ENCODE peak calls at places on chromosomes 4 and X, in six cellular contexts. T is IMR-90, H is A549, R is H1, L is SK-N-SH, M is HepG2. O is an unnamed sample.

GRCh38 chr4:165834116-165834515 is 38.9 kb upstream of the TLL1 start:
- DNase-seq in L (no peak), H (no peak), R (no peak), M (no peak), T (no peak), O (no peak)

GRCh38 chr4:177509346-177509745 is 67.1 kb upstream of the AGA start:
- DNase-seq in T (no peak), H (no peak), M (no peak), L (no peak), R (no peak), O (no peak)

GRCh38 chr4:75107703-75108612 is 175.0 kb downstream of the PARM1 start:
- DNase-seq in H (no peak), L (no peak), T (no peak), R (no peak), M (no peak), O (no peak)

GRCh38 chr4:16437836-16438235 is 211.6 kb upstream of the TAPT1 start:
- DNase-seq in H (no peak), L (no peak), T (peak; percentile 48), M (no peak), R (no peak), O (no peak)

GRCh38 chrX:103536071-103536470 is 16.8 kb upstream of the RAB40A start:
- DNase-seq in L (no peak), T (no peak), H (no peak), M (no peak), R (no peak), O (no peak)

GRCh38 chr4:41305486-41305885 is 48.8 kb downstream of the UCHL1 start:
- DNase-seq in H (no peak), M (no peak), T (no peak), L (no peak), R (no peak), O (no peak)

GRCh38 chrX:17552251-17552650 is 177.3 kb downstream of the NHS start:
- DNase-seq in R (no peak), T (peak; percentile 55), L (no peak), H (no peak), M (no peak), O (no peak)

GRCh38 chrX:25873196-25873595 is 264.9 kb upstream of the MAGEB18 start:
- DNase-seq in L (no peak), H (no peak), M (no peak), T (no peak), R (no peak), O (no peak)

GRCh38 chr4:151688003-151688784 is 72.6 kb downstream of the GATB start:
- DNase-seq in H (no peak), M (no peak), R (no peak), L (no peak), T (peak; percentile 38), O (no peak)

GRCh38 chr4:118282692-118283091 is 70.1 kb downstream of the PRSS12 start:
- DNase-seq in R (no peak), T (peak; percentile 79), M (peak; percentile 33), L (no peak), H (no peak), O (no peak)

GRCh38 chrX:150886381-150886780 is 12.1 kb downstream of the CD99L2 start:
- DNase-seq in R (no peak), T (no peak), L (no peak), M (no peak), H (no peak), O (no peak)

GRCh38 chr4:72505314-72505744 is 63.7 kb downstream of the ADAMTS3 start:
- DNase-seq in R (no peak), H (no peak), L (peak; percentile 48), M (peak; percentile 24), T (peak; percentile 58), O (peak; percentile 57)

GRCh38 chr4:90495211-90495610 is 368.0 kb downstream of the CCSER1 start:
- DNase-seq in R (no peak), H (no peak), T (no peak), M (no peak), L (peak; percentile 21), O (no peak)

GRCh38 chr4:8192748-8193738 is 6.0 kb upstream of the SH3TC1 start:
- DNase-seq in T (peak; percentile 28), H (peak; percentile 52), R (no peak), L (peak; percentile 78), M (peak; percentile 73), O (no peak)

GRCh38 chr4:11467931-11468330 is 39.2 kb upstream of the HS3ST1 start:
- DNase-seq in R (no peak), H (no peak), M (no peak), T (no peak), L (no peak), O (no peak)

GRCh38 chrX:119899125-119899524 is 3.4 kb downstream of the AKAP14 start:
- DNase-seq in M (no peak), T (no peak), L (no peak), R (no peak), H (no peak), O (no peak)

GRCh38 chr4:188328966-188329365 is 189.7 kb downstream of the TRIML1 start:
- DNase-seq in R (no peak), H (no peak), L (no peak), T (no peak), M (no peak), O (no peak)

GRCh38 chr4:101846550-101846949 is 56.0 kb downstream of the BANK1 start:
- DNase-seq in T (no peak), M (no peak), H (no peak), R (no peak), L (no peak), O (no peak)

GRCh38 chrX:24999501-24999900 is 16.3 kb downstream of the ARX start:
- DNase-seq in T (no peak), R (no peak), M (no peak), L (no peak), H (no peak), O (no peak)

GRCh38 chr4:152160236-152160800 is 375.6 kb downstream of the FBXW7 start:
- DNase-seq in T (no peak), M (no peak), R (no peak), H (no peak), L (no peak), O (no peak)

GRCh38 chr4:69075061-69075792 is 21.0 kb upstream of the UGT2B7 start:
- DNase-seq in M (peak; percentile 33), R (no peak), L (no peak), H (no peak), T (peak; percentile 49), O (no peak)

GRCh38 chr4:170775851-170776250 is 686.1 kb upstream of the AADAT start:
- DNase-seq in L (no peak), M (no peak), R (no peak), T (no peak), H (no peak), O (no peak)

GRCh38 chrX:3990569-3990968 is 277.1 kb upstream of the PRKX start:
- DNase-seq in L (no peak), H (no peak), T (no peak), M (no peak), R (no peak), O (no peak)

GRCh38 chrX:12301288-12301687 is 163.0 kb downstream of the FRMPD4 start:
- DNase-seq in L (no peak), H (no peak), T (no peak), R (no peak), M (no peak), O (no peak)

GRCh38 chr4:15106417-15106816 is 104.1 kb downstream of the CPEB2 start:
- DNase-seq in R (no peak), H (no peak), M (no peak), T (peak; percentile 34), L (no peak), O (no peak)

GRCh38 chrX:25020391-25021131 is 4.8 kb upstream of the ARX start:
- DNase-seq in L (peak; percentile 88), T (no peak), R (no peak), H (peak; percentile 80), M (no peak), O (peak; percentile 78)

GRCh38 chrX:133630362-133630761 is 215.1 kb upstream of the GPC4 start:
- DNase-seq in T (no peak), L (no peak), M (no peak), H (no peak), R (no peak), O (no peak)

GRCh38 chrX:101973066-101973465 is 41.2 kb upstream of the ZMAT1 start:
- DNase-seq in T (no peak), M (no peak), H (no peak), L (no peak), R (no peak), O (no peak)

GRCh38 chr4:4506961-4507360 is 34.9 kb downstream of the STX18 start:
- DNase-seq in L (no peak), H (no peak), R (no peak), T (no peak), M (no peak), O (no peak)
- TF ChIP-seq RFX5 in L (no peak), H (no peak), R (no peak), T (no peak), M (no peak), O (no peak)

GRCh38 chr4:33714971-33715370 is 2529.3 kb downstream of the ARAP2 start:
- DNase-seq in L (no peak), H (no peak), M (no peak), T (no peak), R (no peak), O (no peak)

GRCh38 chr4:33709247-33709646 is 2535.1 kb downstream of the ARAP2 start:
- DNase-seq in T (peak; percentile 16), H (no peak), R (no peak), L (no peak), M (no peak), O (no peak)
- TF ChIP-seq RFX5 in T (no peak), H (no peak), R (no peak), L (no peak), M (no peak), O (no peak)

DNA sequence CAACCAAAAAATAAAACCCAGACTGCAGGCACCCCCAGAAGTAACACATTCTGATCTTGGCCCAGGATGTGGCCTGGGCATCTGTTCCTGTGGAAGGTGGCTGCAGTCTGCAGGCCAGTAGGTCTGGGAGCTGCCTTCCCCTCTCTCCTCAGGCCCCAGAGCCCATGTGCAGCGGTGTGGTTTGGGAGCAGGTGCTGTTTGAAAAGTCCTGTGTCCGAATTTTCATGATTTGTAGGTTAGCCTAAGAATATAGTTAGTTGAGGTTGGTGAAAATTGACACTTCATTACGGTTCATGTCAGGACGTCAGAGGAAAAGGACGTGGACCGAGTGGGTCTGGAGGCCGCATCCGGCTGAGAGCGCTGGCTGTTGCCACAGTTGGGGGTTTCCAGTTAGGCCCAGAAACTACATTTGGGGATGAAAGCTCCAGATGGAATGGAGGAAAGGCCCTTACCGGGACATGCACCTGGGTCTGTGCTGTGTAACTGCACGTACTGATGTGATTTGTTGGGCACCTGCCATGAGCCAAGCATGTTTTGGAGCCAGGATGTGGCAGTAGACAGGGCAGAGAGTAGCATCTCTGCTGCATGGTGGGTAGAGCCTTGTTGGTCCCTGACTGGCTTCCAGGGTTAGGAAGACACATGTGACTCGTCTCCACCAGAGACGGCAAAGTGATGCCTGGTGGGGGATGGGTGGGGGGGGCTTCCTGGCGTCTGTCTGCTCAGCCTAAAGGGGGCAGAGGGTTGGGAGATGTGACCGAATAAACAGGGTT is 21.7 kb upstream of the HGFAC start:
- DNase-seq in T (no peak), L (no peak), H (no peak), M (no peak), R (no peak), O (no peak)
- TF ChIP-seq RFX5 in T (no peak), L (no peak), H (no peak), M (no peak), R (no peak), O (no peak)

GRCh38 chr4:38323141-38323634 is 340.8 kb upstream of the KLF3 start:
- DNase-seq in L (no peak), T (peak; percentile 43), H (no peak), M (no peak), R (no peak), O (peak; percentile 49)
- TF ChIP-seq RFX5 in L (no peak), T (no peak), H (no peak), M (no peak), R (no peak), O (no peak)

GRCh38 chr4:164536829-164537228 is 217.1 kb upstream of the SMIM31 start:
- DNase-seq in R (no peak), T (peak; percentile 7), L (no peak), H (no peak), M (peak; percentile 2), O (no peak)
- TF ChIP-seq RFX5 in R (no peak), T (no peak), L (no peak), H (no peak), M (no peak), O (no peak)